ENCODE peak calls at places on chromosomes 12 and 14, in five cellular contexts. One of them, this sample, is unnamed.

GRCh38 chr14:71048393-71048792 is 141.1 kb downstream of the PCNX1 start:
- DNase-seq in thoracic aorta: no peak
- DNase-seq in cardiac muscle cell: no peak
- DNase-seq in Panc1: no peak
- DNase-seq in fibroblast of lung: no peak
- DNase-seq in this sample: no peak

GRCh38 chr14:104148433-104149277 is 10.3 kb downstream of the KIF26A start:
- DNase-seq in Panc1: no peak
- DNase-seq in cardiac muscle cell: no peak
- DNase-seq in thoracic aorta: no peak
- DNase-seq in fibroblast of lung: no peak
- DNase-seq in this sample: no peak

GRCh38 chr14:91934554-91935285 is 12.8 kb downstream of the FBLN5 start:
- DNase-seq in fibroblast of lung: no peak
- DNase-seq in thoracic aorta: no peak
- DNase-seq in Panc1: no peak
- DNase-seq in cardiac muscle cell: no peak
- DNase-seq in this sample: no peak

GRCh38 chr14:64569108-64570045 is 19.6 kb downstream of the PPP1R36 start:
- DNase-seq in cardiac muscle cell: peak; percentile 90
- DNase-seq in Panc1: peak; percentile 17
- DNase-seq in fibroblast of lung: peak; percentile 77
- DNase-seq in thoracic aorta: peak; percentile 21
- DNase-seq in this sample: peak; percentile 88

GRCh38 chr14:19801118-19801464 is 2.5 kb upstream of the OR4N2 start:
- DNase-seq in thoracic aorta: no peak
- DNase-seq in cardiac muscle cell: no peak
- DNase-seq in Panc1: no peak
- DNase-seq in fibroblast of lung: no peak
- DNase-seq in this sample: no peak

GRCh38 chr12:4271433-4272013 is 2.0 kb upstream of the CCND2 start:
- DNase-seq in thoracic aorta: no peak
- DNase-seq in fibroblast of lung: no peak
- DNase-seq in Panc1: no peak
- DNase-seq in cardiac muscle cell: no peak
- DNase-seq in this sample: peak; percentile 18

GRCh38 chr14:24418492-24418873 is 11.0 kb downstream of the CBLN3 start:
- DNase-seq in thoracic aorta: no peak
- DNase-seq in cardiac muscle cell: peak; percentile 14
- DNase-seq in fibroblast of lung: no peak
- DNase-seq in Panc1: no peak
- DNase-seq in this sample: peak; percentile 40

GRCh38 chr12:113103756-113104450 is 31.7 kb downstream of the RASAL1 start:
- DNase-seq in cardiac muscle cell: no peak
- DNase-seq in thoracic aorta: no peak
- DNase-seq in Panc1: no peak
- DNase-seq in fibroblast of lung: no peak
- DNase-seq in this sample: no peak

GRCh38 chr14:79543966-79544365 is 667.3 kb downstream of the DIO2 start:
- DNase-seq in cardiac muscle cell: peak; percentile 32
- DNase-seq in Panc1: no peak
- DNase-seq in fibroblast of lung: peak; percentile 61
- DNase-seq in thoracic aorta: no peak
- DNase-seq in this sample: peak; percentile 59

GRCh38 chr14:104799657-104800599 is 973 bp upstream of the ZBTB42 start:
- DNase-seq in cardiac muscle cell: peak; percentile 85
- DNase-seq in thoracic aorta: peak; percentile 58
- DNase-seq in fibroblast of lung: peak; percentile 78
- DNase-seq in Panc1: no peak
- DNase-seq in this sample: peak; percentile 73

GRCh38 chr12:127383281-127383680 is 883.7 kb upstream of the TMEM132C start:
- DNase-seq in thoracic aorta: no peak
- DNase-seq in cardiac muscle cell: no peak
- DNase-seq in fibroblast of lung: no peak
- DNase-seq in Panc1: no peak
- DNase-seq in this sample: no peak

GRCh38 chr12:71312767-71313375 is 126.7 kb upstream of the LGR5 start:
- DNase-seq in fibroblast of lung: peak; percentile 13
- DNase-seq in Panc1: no peak
- DNase-seq in thoracic aorta: no peak
- DNase-seq in cardiac muscle cell: peak; percentile 27
- DNase-seq in this sample: peak; percentile 11

GRCh38 chr14:68232643-68233055 is 413.1 kb downstream of the RAD51B start:
- DNase-seq in Panc1: peak; percentile 91
- DNase-seq in thoracic aorta: no peak
- DNase-seq in fibroblast of lung: peak; percentile 97
- DNase-seq in cardiac muscle cell: peak; percentile 99
- DNase-seq in this sample: peak; percentile 99

GRCh38 chr12:92596388-92596787 is 106.4 kb upstream of the PLEKHG7 start:
- DNase-seq in Panc1: no peak
- DNase-seq in cardiac muscle cell: peak; percentile 52
- DNase-seq in thoracic aorta: no peak
- DNase-seq in fibroblast of lung: peak; percentile 57
- DNase-seq in this sample: peak; percentile 49

GRCh38 chr12:79886917-79887519 is 47.9 kb downstream of the PPP1R12A start:
- DNase-seq in cardiac muscle cell: peak; percentile 74
- DNase-seq in fibroblast of lung: peak; percentile 78
- DNase-seq in Panc1: peak; percentile 45
- DNase-seq in thoracic aorta: no peak
- DNase-seq in this sample: peak; percentile 78

GRCh38 chr12:321606-322326 is 59.1 kb upstream of the SLC6A13 start:
- DNase-seq in Panc1: no peak
- DNase-seq in cardiac muscle cell: peak; percentile 30
- DNase-seq in thoracic aorta: no peak
- DNase-seq in fibroblast of lung: peak; percentile 9
- DNase-seq in this sample: peak; percentile 55

GRCh38 chr12:93032748-93033147 is 103.7 kb upstream of the EEA1 start:
- DNase-seq in cardiac muscle cell: peak; percentile 6
- DNase-seq in fibroblast of lung: peak; percentile 14
- DNase-seq in thoracic aorta: no peak
- DNase-seq in Panc1: no peak
- DNase-seq in this sample: no peak

GRCh38 chr14:106276326-106277267 is 750.2 kb downstream of the TMEM121 start:
- DNase-seq in cardiac muscle cell: no peak
- DNase-seq in thoracic aorta: no peak
- DNase-seq in fibroblast of lung: no peak
- DNase-seq in Panc1: no peak
- DNase-seq in this sample: no peak

GRCh38 chr14:98227000-98227726 is 1044.8 kb downstream of the BCL11B start:
- DNase-seq in fibroblast of lung: no peak
- DNase-seq in cardiac muscle cell: no peak
- DNase-seq in thoracic aorta: no peak
- DNase-seq in Panc1: no peak
- DNase-seq in this sample: no peak

GRCh38 chr14:100303179-100303578 is 3.1 kb downstream of the SLC25A29 start:
- DNase-seq in thoracic aorta: no peak
- DNase-seq in cardiac muscle cell: no peak
- DNase-seq in Panc1: no peak
- DNase-seq in fibroblast of lung: no peak
- DNase-seq in this sample: no peak

GRCh38 chr14:47585447-47585846 is 90.0 kb downstream of the MDGA2 start:
- DNase-seq in thoracic aorta: no peak
- DNase-seq in cardiac muscle cell: no peak
- DNase-seq in fibroblast of lung: no peak
- DNase-seq in Panc1: no peak
- DNase-seq in this sample: no peak

GRCh38 chr14:28382460-28383220 is 383.9 kb upstream of the FOXG1 start:
- DNase-seq in fibroblast of lung: peak; percentile 77
- DNase-seq in Panc1: peak; percentile 35
- DNase-seq in thoracic aorta: no peak
- DNase-seq in cardiac muscle cell: peak; percentile 84
- DNase-seq in this sample: peak; percentile 90

GRCh38 chr12:58745348-58746125 is 174.8 kb downstream of the LRIG3 start:
- DNase-seq in thoracic aorta: no peak
- DNase-seq in cardiac muscle cell: no peak
- DNase-seq in Panc1: no peak
- DNase-seq in fibroblast of lung: no peak
- DNase-seq in this sample: no peak

GRCh38 chr12:63958876-63959275 is 114.4 kb downstream of the SRGAP1 start:
- DNase-seq in cardiac muscle cell: no peak
- DNase-seq in thoracic aorta: no peak
- DNase-seq in fibroblast of lung: no peak
- DNase-seq in Panc1: no peak
- DNase-seq in this sample: no peak

GRCh38 chr12:128643106-128643651 is 180.6 kb downstream of the SLC15A4 start:
- DNase-seq in Panc1: no peak
- DNase-seq in fibroblast of lung: no peak
- DNase-seq in cardiac muscle cell: no peak
- DNase-seq in thoracic aorta: no peak
- DNase-seq in this sample: no peak

GRCh38 chr14:100774164-100774537 is 47.5 kb downstream of the DLK1 start:
- DNase-seq in fibroblast of lung: no peak
- DNase-seq in thoracic aorta: no peak
- DNase-seq in Panc1: no peak
- DNase-seq in cardiac muscle cell: no peak
- DNase-seq in this sample: no peak

GRCh38 chr14:105487449-105487985 is 831 bp downstream of the CRIP1 start:
- DNase-seq in fibroblast of lung: no peak
- DNase-seq in cardiac muscle cell: no peak
- DNase-seq in Panc1: no peak
- DNase-seq in thoracic aorta: no peak
- DNase-seq in this sample: no peak

GRCh38 chr12:3771853-3772252 is 18.9 kb upstream of the CRACR2A start:
- DNase-seq in thoracic aorta: no peak
- DNase-seq in fibroblast of lung: no peak
- DNase-seq in Panc1: no peak
- DNase-seq in cardiac muscle cell: no peak
- DNase-seq in this sample: no peak

GRCh38 chr14:73025544-73025943 is 1.4 kb downstream of the ZFYVE1 start:
- DNase-seq in cardiac muscle cell: peak; percentile 17
- DNase-seq in fibroblast of lung: peak; percentile 40
- DNase-seq in Panc1: no peak
- DNase-seq in thoracic aorta: no peak
- DNase-seq in this sample: peak; percentile 40

GRCh38 chr14:32330356-32331226 is 1.5 kb downstream of the AKAP6 start:
- DNase-seq in cardiac muscle cell: no peak
- DNase-seq in Panc1: no peak
- DNase-seq in thoracic aorta: no peak
- DNase-seq in fibroblast of lung: no peak
- DNase-seq in this sample: no peak

GRCh38 chr14:32331227-32331597 is 2.1 kb downstream of the AKAP6 start:
- DNase-seq in Panc1: no peak
- DNase-seq in thoracic aorta: no peak
- DNase-seq in cardiac muscle cell: no peak
- DNase-seq in fibroblast of lung: no peak
- DNase-seq in this sample: no peak

GRCh38 chr14:32327255-32327961 is 1.7 kb upstream of the AKAP6 start:
- DNase-seq in cardiac muscle cell: no peak
- DNase-seq in fibroblast of lung: no peak
- DNase-seq in thoracic aorta: no peak
- DNase-seq in Panc1: no peak
- DNase-seq in this sample: no peak

GRCh38 chr14:32329690-32330290 is 692 bp downstream of the AKAP6 start:
- DNase-seq in fibroblast of lung: no peak
- DNase-seq in cardiac muscle cell: no peak
- DNase-seq in thoracic aorta: no peak
- DNase-seq in Panc1: no peak
- DNase-seq in this sample: no peak

DNA sequence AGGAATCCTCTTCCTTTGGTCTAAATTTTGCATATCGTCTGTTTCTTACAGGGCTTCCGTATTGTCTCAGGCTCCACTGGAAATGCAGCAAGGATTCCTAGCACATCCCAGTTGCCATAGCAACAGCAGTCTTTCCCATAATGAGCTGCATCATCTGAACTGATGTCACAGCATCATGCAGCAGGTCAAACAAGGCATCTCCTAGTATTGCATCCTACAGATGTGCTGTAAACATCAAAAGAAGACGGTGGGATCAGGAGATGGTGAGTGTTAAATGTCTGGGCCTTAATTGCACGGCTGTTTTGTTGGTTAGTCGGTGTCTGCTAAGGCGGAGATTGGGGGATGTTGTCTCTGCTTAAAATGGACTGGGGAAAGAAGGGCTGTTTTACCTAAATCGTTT is at the start of gene AKAP6:
- DNase-seq in fibroblast of lung: no peak
- DNase-seq in cardiac muscle cell: no peak
- DNase-seq in Panc1: no peak
- DNase-seq in thoracic aorta: no peak
- DNase-seq in this sample: no peak
- TF ChIP-seq CTCF in fibroblast of lung: no peak
- TF ChIP-seq CTCF in cardiac muscle cell: no peak
- TF ChIP-seq CTCF in Panc1: no peak
- TF ChIP-seq CTCF in thoracic aorta: no peak
- TF ChIP-seq CTCF in this sample: no peak

GRCh38 chr14:52547027-52547426 is 5.3 kb downstream of the TXNDC16 start:
- DNase-seq in thoracic aorta: no peak
- DNase-seq in cardiac muscle cell: no peak
- DNase-seq in fibroblast of lung: peak; percentile 9
- DNase-seq in Panc1: no peak
- DNase-seq in this sample: no peak
- H3K4me3 ChIP-seq in thoracic aorta: no peak overlapping the region
- H3K4me3 ChIP-seq in cardiac muscle cell: no peak overlapping the region
- H3K4me3 ChIP-seq in fibroblast of lung: no peak overlapping the region
- H3K4me3 ChIP-seq in Panc1: no peak overlapping the region
- H3K4me3 ChIP-seq in this sample: no peak overlapping the region

DNA sequence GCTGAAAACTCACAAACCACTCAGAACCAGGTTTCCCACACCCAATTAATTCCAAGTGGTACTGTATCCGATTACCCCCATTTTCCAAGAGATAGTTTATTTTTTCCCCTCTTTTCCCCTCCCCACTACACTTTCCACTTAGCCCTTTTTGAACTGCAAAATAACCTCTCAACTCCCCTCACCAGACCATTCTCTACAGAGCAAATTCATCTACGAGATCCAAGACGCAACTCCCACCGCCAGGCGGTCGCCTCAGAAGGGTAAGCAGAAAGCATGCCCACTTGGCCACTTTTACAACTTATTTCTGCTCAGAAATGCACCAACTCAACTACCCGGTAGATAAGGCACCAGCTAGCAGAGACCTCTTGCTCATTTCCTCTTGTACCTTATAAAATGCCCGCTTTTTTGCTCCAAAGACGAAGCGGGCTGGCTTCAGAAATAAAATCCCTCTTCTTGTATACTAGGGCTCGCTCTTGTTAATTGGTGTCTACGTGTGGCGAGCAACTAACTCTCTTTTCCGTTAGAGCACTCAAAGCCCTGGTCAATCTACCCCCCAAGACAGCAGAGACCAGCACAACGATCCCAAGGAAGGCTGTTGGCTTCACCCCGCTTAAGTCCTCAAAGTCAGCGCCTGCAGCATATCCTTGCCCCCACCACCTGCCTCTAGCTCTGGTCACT is 910 bp upstream of the SRP54 start:
- DNase-seq in fibroblast of lung: no peak
- DNase-seq in Panc1: peak; percentile 7
- DNase-seq in cardiac muscle cell: peak; percentile 58
- DNase-seq in thoracic aorta: no peak
- DNase-seq in this sample: peak; percentile 57
- TF ChIP-seq CTCF in fibroblast of lung: peak; percentile 47
- TF ChIP-seq CTCF in Panc1: no peak
- TF ChIP-seq CTCF in cardiac muscle cell: peak; percentile 39
- TF ChIP-seq CTCF in thoracic aorta: peak; percentile 30
- TF ChIP-seq CTCF in this sample: peak; percentile 38

DNA sequence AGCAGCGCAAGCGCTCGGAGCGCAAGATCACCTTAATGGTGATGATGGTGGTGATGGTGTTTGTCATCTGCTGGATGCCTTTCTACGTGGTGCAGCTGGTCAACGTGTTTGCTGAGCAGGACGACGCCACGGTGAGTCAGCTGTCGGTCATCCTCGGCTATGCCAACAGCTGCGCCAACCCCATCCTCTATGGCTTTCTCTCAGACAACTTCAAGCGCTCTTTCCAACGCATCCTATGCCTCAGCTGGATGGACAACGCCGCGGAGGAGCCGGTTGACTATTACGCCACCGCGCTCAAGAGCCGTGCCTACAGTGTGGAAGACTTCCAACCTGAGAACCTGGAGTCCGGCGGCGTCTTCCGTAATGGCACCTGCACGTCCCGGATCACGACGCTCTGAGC is 2.5 kb downstream of the SSTR1 start:
- DNase-seq in Panc1: no peak
- DNase-seq in cardiac muscle cell: peak; percentile 47
- DNase-seq in thoracic aorta: no peak
- DNase-seq in fibroblast of lung: peak; percentile 65
- DNase-seq in this sample: peak; percentile 61
- H3K4me3 ChIP-seq in Panc1: no peak overlapping the region
- H3K4me3 ChIP-seq in cardiac muscle cell: no peak overlapping the region
- H3K4me3 ChIP-seq in thoracic aorta: peak overlapping the region; percentile 71
- H3K4me3 ChIP-seq in fibroblast of lung: peak overlapping the region; percentile 46
- H3K4me3 ChIP-seq in this sample: peak overlapping the region; percentile 63

This sample was measured in fibroblast of pulmonary artery.